ENCODE peak calls at places on chromosomes 1 and 21, in ten cellular contexts. One of them, this sample, is unnamed. For H3K9me3, the result is how much of the 10 kb centered on the place peaks cover.

GRCh38 chr1:161258439-161259386 is at the start of gene PCP4L1:
- DNase-seq in ovary: peak
- DNase-seq in IMR-90: peak
- DNase-seq in vagina: no peak
- DNase-seq in K562: no peak
- DNase-seq in transverse colon: peak
- DNase-seq in body of pancreas: peak
- DNase-seq in stomach: peak
- DNase-seq in heart left ventricle: peak
- DNase-seq in A549: peak
- DNase-seq in this sample: no peak

GRCh38 chr1:108057536-108057935 is 92.6 kb upstream of the VAV3 start:
- DNase-seq in stomach: no peak
- DNase-seq in ovary: no peak
- DNase-seq in A549: no peak
- DNase-seq in transverse colon: peak
- DNase-seq in heart left ventricle: peak
- DNase-seq in K562: no peak
- DNase-seq in vagina: no peak
- DNase-seq in IMR-90: no peak
- DNase-seq in body of pancreas: no peak
- DNase-seq in this sample: peak

GRCh38 chr1:27293915-27294314 is 28.0 kb upstream of the TMEM222 start:
- DNase-seq in body of pancreas: no peak
- DNase-seq in stomach: no peak
- DNase-seq in transverse colon: no peak
- DNase-seq in A549: no peak
- DNase-seq in vagina: no peak
- DNase-seq in K562: no peak
- DNase-seq in ovary: no peak
- DNase-seq in IMR-90: no peak
- DNase-seq in heart left ventricle: no peak
- DNase-seq in this sample: no peak

GRCh38 chr1:181513786-181514297 is 30.5 kb downstream of the CACNA1E start:
- DNase-seq in A549: no peak
- DNase-seq in K562: no peak
- DNase-seq in vagina: peak
- DNase-seq in transverse colon: no peak
- DNase-seq in IMR-90: no peak
- DNase-seq in ovary: no peak
- DNase-seq in stomach: no peak
- DNase-seq in body of pancreas: no peak
- DNase-seq in heart left ventricle: no peak
- DNase-seq in this sample: no peak

GRCh38 chr1:213783898-213784297 is 203.9 kb upstream of the PROX1 start:
- DNase-seq in stomach: no peak
- DNase-seq in ovary: no peak
- DNase-seq in K562: no peak
- DNase-seq in A549: no peak
- DNase-seq in heart left ventricle: no peak
- DNase-seq in body of pancreas: no peak
- DNase-seq in vagina: no peak
- DNase-seq in transverse colon: no peak
- DNase-seq in IMR-90: no peak
- DNase-seq in this sample: no peak

GRCh38 chr1:226349801-226350503 is 41.0 kb upstream of the LIN9 start:
- DNase-seq in stomach: peak
- DNase-seq in body of pancreas: no peak
- DNase-seq in vagina: no peak
- DNase-seq in K562: peak
- DNase-seq in A549: no peak
- DNase-seq in heart left ventricle: no peak
- DNase-seq in ovary: peak
- DNase-seq in transverse colon: no peak
- DNase-seq in IMR-90: no peak
- DNase-seq in this sample: no peak

GRCh38 chr1:163747261-163747660 is 425.5 kb downstream of the NUF2 start:
- DNase-seq in transverse colon: no peak
- DNase-seq in heart left ventricle: no peak
- DNase-seq in K562: no peak
- DNase-seq in vagina: no peak
- DNase-seq in A549: no peak
- DNase-seq in body of pancreas: no peak
- DNase-seq in ovary: no peak
- DNase-seq in stomach: no peak
- DNase-seq in IMR-90: no peak
- DNase-seq in this sample: no peak

GRCh38 chr1:220084460-220084859 is 5.1 kb downstream of the BPNT1 start:
- DNase-seq in vagina: no peak
- DNase-seq in heart left ventricle: no peak
- DNase-seq in A549: no peak
- DNase-seq in body of pancreas: no peak
- DNase-seq in ovary: no peak
- DNase-seq in stomach: no peak
- DNase-seq in IMR-90: no peak
- DNase-seq in transverse colon: no peak
- DNase-seq in K562: no peak
- DNase-seq in this sample: no peak

GRCh38 chr1:167528057-167528705 is 9.9 kb upstream of the CD247 start:
- DNase-seq in heart left ventricle: no peak
- DNase-seq in IMR-90: no peak
- DNase-seq in body of pancreas: no peak
- DNase-seq in ovary: no peak
- DNase-seq in A549: no peak
- DNase-seq in transverse colon: no peak
- DNase-seq in stomach: no peak
- DNase-seq in K562: no peak
- DNase-seq in vagina: no peak
- DNase-seq in this sample: no peak

GRCh38 chr21:41808846-41809245 is 42.0 kb upstream of the RIPK4 start:
- DNase-seq in stomach: no peak
- DNase-seq in heart left ventricle: no peak
- DNase-seq in IMR-90: no peak
- DNase-seq in transverse colon: no peak
- DNase-seq in ovary: no peak
- DNase-seq in A549: no peak
- DNase-seq in vagina: no peak
- DNase-seq in K562: no peak
- DNase-seq in body of pancreas: no peak
- DNase-seq in this sample: no peak

GRCh38 chr1:219660666-219661463 is 48.0 kb upstream of the ZC3H11B start:
- DNase-seq in K562: peak
- DNase-seq in heart left ventricle: peak
- DNase-seq in ovary: peak
- DNase-seq in vagina: no peak
- DNase-seq in stomach: peak
- DNase-seq in transverse colon: peak
- DNase-seq in body of pancreas: peak
- DNase-seq in IMR-90: peak
- DNase-seq in A549: peak
- DNase-seq in this sample: peak

GRCh38 chr1:234631721-234632125 is 21.7 kb upstream of the IRF2BP2 start:
- DNase-seq in K562: no peak
- DNase-seq in stomach: no peak
- DNase-seq in A549: peak
- DNase-seq in heart left ventricle: no peak
- DNase-seq in vagina: no peak
- DNase-seq in IMR-90: peak
- DNase-seq in transverse colon: no peak
- DNase-seq in body of pancreas: no peak
- DNase-seq in ovary: no peak
- DNase-seq in this sample: no peak

DNA sequence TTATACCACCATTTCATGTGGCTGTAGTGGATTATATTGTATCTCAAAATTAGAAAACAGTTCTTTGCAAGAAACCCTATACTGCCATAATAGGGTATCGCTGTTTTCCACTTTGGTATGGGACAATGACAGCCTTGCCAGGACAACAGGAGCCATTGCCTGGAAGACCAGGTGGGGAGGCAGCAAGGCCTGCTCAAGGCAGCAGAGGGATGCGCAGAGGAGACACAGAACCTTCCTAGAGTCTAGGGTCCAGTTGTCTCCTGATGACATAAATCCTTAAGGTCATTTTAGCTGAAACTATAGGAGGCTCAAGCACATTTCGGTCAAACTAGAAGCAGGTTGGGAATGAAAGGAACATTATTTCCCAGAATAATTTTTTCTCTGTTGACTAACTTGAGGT is 27.6 kb downstream of the IFNGR2 start:
- DNase-seq in K562: no peak
- DNase-seq in body of pancreas: no peak
- DNase-seq in heart left ventricle: no peak
- DNase-seq in ovary: no peak
- DNase-seq in transverse colon: no peak
- DNase-seq in stomach: no peak
- DNase-seq in IMR-90: no peak
- DNase-seq in vagina: no peak
- DNase-seq in A549: no peak
- DNase-seq in this sample: no peak
- TF ChIP-seq POLR2A in K562: no peak
- TF ChIP-seq POLR2A in body of pancreas: no peak
- TF ChIP-seq POLR2A in heart left ventricle: no peak
- TF ChIP-seq POLR2A in ovary: no peak
- TF ChIP-seq POLR2A in transverse colon: no peak
- TF ChIP-seq POLR2A in stomach: no peak
- TF ChIP-seq POLR2A in IMR-90: no peak
- TF ChIP-seq POLR2A in vagina: no peak
- TF ChIP-seq POLR2A in A549: no peak
- TF ChIP-seq POLR2A in this sample: no peak

GRCh38 chr1:69163779-69164178 is 403.9 kb upstream of the LRRC7 start:
- DNase-seq in stomach: no peak
- DNase-seq in IMR-90: no peak
- DNase-seq in heart left ventricle: no peak
- DNase-seq in vagina: no peak
- DNase-seq in K562: no peak
- DNase-seq in A549: no peak
- DNase-seq in transverse colon: no peak
- DNase-seq in ovary: no peak
- DNase-seq in body of pancreas: no peak
- DNase-seq in this sample: no peak
- H3K9me3 ChIP-seq in stomach: under half
- H3K9me3 ChIP-seq in IMR-90: under half
- H3K9me3 ChIP-seq in heart left ventricle: under half
- H3K9me3 ChIP-seq in vagina: under half
- H3K9me3 ChIP-seq in K562: under half
- H3K9me3 ChIP-seq in A549: under half
- H3K9me3 ChIP-seq in transverse colon: under half
- H3K9me3 ChIP-seq in ovary: under half
- H3K9me3 ChIP-seq in body of pancreas: under half
- H3K9me3 ChIP-seq in this sample: under half

GRCh38 chr1:221794079-221794670 is 52.3 kb upstream of the DUSP10 start:
- DNase-seq in ovary: no peak
- DNase-seq in transverse colon: no peak
- DNase-seq in body of pancreas: no peak
- DNase-seq in heart left ventricle: no peak
- DNase-seq in A549: no peak
- DNase-seq in vagina: no peak
- DNase-seq in K562: no peak
- DNase-seq in stomach: no peak
- DNase-seq in IMR-90: peak
- DNase-seq in this sample: no peak

GRCh38 chr1:221795400-221795799 is 53.5 kb upstream of the DUSP10 start:
- DNase-seq in stomach: no peak
- DNase-seq in A549: no peak
- DNase-seq in heart left ventricle: no peak
- DNase-seq in ovary: no peak
- DNase-seq in vagina: no peak
- DNase-seq in IMR-90: no peak
- DNase-seq in transverse colon: no peak
- DNase-seq in body of pancreas: no peak
- DNase-seq in K562: no peak
- DNase-seq in this sample: no peak

GRCh38 chr1:221791846-221792245 is 50.0 kb upstream of the DUSP10 start:
- DNase-seq in body of pancreas: no peak
- DNase-seq in A549: no peak
- DNase-seq in vagina: no peak
- DNase-seq in K562: no peak
- DNase-seq in ovary: no peak
- DNase-seq in stomach: no peak
- DNase-seq in IMR-90: no peak
- DNase-seq in transverse colon: no peak
- DNase-seq in heart left ventricle: no peak
- DNase-seq in this sample: no peak

GRCh38 chr1:221794925-221795324 is 53.0 kb upstream of the DUSP10 start:
- DNase-seq in transverse colon: no peak
- DNase-seq in stomach: no peak
- DNase-seq in heart left ventricle: no peak
- DNase-seq in A549: no peak
- DNase-seq in ovary: no peak
- DNase-seq in K562: no peak
- DNase-seq in vagina: no peak
- DNase-seq in IMR-90: no peak
- DNase-seq in body of pancreas: no peak
- DNase-seq in this sample: no peak

GRCh38 chr1:221793439-221794078 is 51.7 kb upstream of the DUSP10 start:
- DNase-seq in vagina: no peak
- DNase-seq in body of pancreas: peak
- DNase-seq in transverse colon: no peak
- DNase-seq in IMR-90: no peak
- DNase-seq in ovary: no peak
- DNase-seq in heart left ventricle: no peak
- DNase-seq in A549: no peak
- DNase-seq in stomach: no peak
- DNase-seq in K562: no peak
- DNase-seq in this sample: no peak
- TF ChIP-seq POLR2A in vagina: no peak
- TF ChIP-seq POLR2A in body of pancreas: no peak
- TF ChIP-seq POLR2A in transverse colon: no peak
- TF ChIP-seq POLR2A in IMR-90: no peak
- TF ChIP-seq POLR2A in ovary: no peak
- TF ChIP-seq POLR2A in heart left ventricle: no peak
- TF ChIP-seq POLR2A in A549: no peak
- TF ChIP-seq POLR2A in stomach: no peak
- TF ChIP-seq POLR2A in K562: no peak
- TF ChIP-seq POLR2A in this sample: no peak

GRCh38 chr1:50289495-50289894 is 133.7 kb downstream of the DMRTA2 start:
- DNase-seq in A549: no peak
- DNase-seq in ovary: no peak
- DNase-seq in body of pancreas: no peak
- DNase-seq in IMR-90: no peak
- DNase-seq in heart left ventricle: no peak
- DNase-seq in K562: no peak
- DNase-seq in transverse colon: no peak
- DNase-seq in vagina: no peak
- DNase-seq in stomach: no peak
- DNase-seq in this sample: no peak
- H3K9me3 ChIP-seq in A549: under half
- H3K9me3 ChIP-seq in ovary: under half
- H3K9me3 ChIP-seq in body of pancreas: under half
- H3K9me3 ChIP-seq in IMR-90: under half
- H3K9me3 ChIP-seq in heart left ventricle: under half
- H3K9me3 ChIP-seq in K562: under half
- H3K9me3 ChIP-seq in transverse colon: under half
- H3K9me3 ChIP-seq in vagina: under half
- H3K9me3 ChIP-seq in stomach: under half
- H3K9me3 ChIP-seq in this sample: under half